ENCODE peak calls at places on chromosomes 3 and 15, in seven cellular contexts. One of them, this sample, is unnamed.

GRCh38 chr3:10273697-10274305 is 18.9 kb downstream of the GHRL start:
- DNase-seq in PC-9: no peak
- DNase-seq in colonic mucosa: no peak
- DNase-seq in right cardiac atrium: no peak
- DNase-seq in caudate nucleus: no peak
- DNase-seq in GM23248: peak; percentile 48
- DNase-seq in ovary: no peak
- DNase-seq in this sample: no peak

GRCh38 chr3:80355144-80355543 is 587.3 kb upstream of the ROBO1 start:
- DNase-seq in PC-9: no peak
- DNase-seq in colonic mucosa: no peak
- DNase-seq in right cardiac atrium: no peak
- DNase-seq in caudate nucleus: no peak
- DNase-seq in GM23248: no peak
- DNase-seq in ovary: no peak
- DNase-seq in this sample: no peak

GRCh38 chr3:140007081-140007480 is 72.1 kb downstream of the CLSTN2 start:
- DNase-seq in PC-9: no peak
- DNase-seq in colonic mucosa: no peak
- DNase-seq in right cardiac atrium: no peak
- DNase-seq in caudate nucleus: no peak
- DNase-seq in GM23248: no peak
- DNase-seq in ovary: no peak
- DNase-seq in this sample: no peak

GRCh38 chr3:134552776-134553175 is 66.9 kb downstream of the CEP63 start:
- DNase-seq in PC-9: no peak
- DNase-seq in colonic mucosa: no peak
- DNase-seq in right cardiac atrium: no peak
- DNase-seq in caudate nucleus: no peak
- DNase-seq in GM23248: peak; percentile 24
- DNase-seq in ovary: no peak
- DNase-seq in this sample: no peak

GRCh38 chr3:72618739-72619138 is 229.5 kb downstream of the SHQ1 start:
- DNase-seq in PC-9: no peak
- DNase-seq in colonic mucosa: no peak
- DNase-seq in right cardiac atrium: no peak
- DNase-seq in caudate nucleus: no peak
- DNase-seq in GM23248: no peak
- DNase-seq in ovary: no peak
- DNase-seq in this sample: no peak

GRCh38 chr3:138916824-138917223 is 30.1 kb downstream of the FOXL2 start:
- DNase-seq in PC-9: peak; percentile 59
- DNase-seq in colonic mucosa: peak; percentile 88
- DNase-seq in right cardiac atrium: no peak
- DNase-seq in caudate nucleus: no peak
- DNase-seq in GM23248: no peak
- DNase-seq in ovary: no peak
- DNase-seq in this sample: no peak

GRCh38 chr3:52109556-52110380 is 44.5 kb downstream of the POC1A start:
- DNase-seq in PC-9: no peak
- DNase-seq in colonic mucosa: no peak
- DNase-seq in right cardiac atrium: no peak
- DNase-seq in caudate nucleus: no peak
- DNase-seq in GM23248: no peak
- DNase-seq in ovary: no peak
- DNase-seq in this sample: no peak

GRCh38 chr3:143847787-143848631 is at the start of gene SLC9A9:
- DNase-seq in PC-9: no peak
- DNase-seq in colonic mucosa: peak; percentile 30
- DNase-seq in right cardiac atrium: no peak
- DNase-seq in caudate nucleus: peak; percentile 38
- DNase-seq in GM23248: peak; percentile 89
- DNase-seq in ovary: no peak
- DNase-seq in this sample: peak; percentile 53

GRCh38 chr15:90029024-90029423 is 27.9 kb downstream of the ZNF710 start:
- DNase-seq in PC-9: no peak
- DNase-seq in colonic mucosa: peak; percentile 87
- DNase-seq in right cardiac atrium: no peak
- DNase-seq in caudate nucleus: no peak
- DNase-seq in GM23248: no peak
- DNase-seq in ovary: no peak
- DNase-seq in this sample: peak; percentile 82

GRCh38 chr15:40763801-40764765 is at the start of gene GCHFR:
- DNase-seq in PC-9: no peak
- DNase-seq in colonic mucosa: peak; percentile 88
- DNase-seq in right cardiac atrium: peak; percentile 84
- DNase-seq in caudate nucleus: peak; percentile 24
- DNase-seq in GM23248: peak; percentile 82
- DNase-seq in ovary: peak; percentile 86
- DNase-seq in this sample: peak; percentile 93

GRCh38 chr3:63279000-63279366 is 875 bp downstream of the SYNPR start:
- DNase-seq in PC-9: no peak
- DNase-seq in colonic mucosa: no peak
- DNase-seq in right cardiac atrium: no peak
- DNase-seq in caudate nucleus: no peak
- DNase-seq in GM23248: peak; percentile 53
- DNase-seq in ovary: no peak
- DNase-seq in this sample: peak; percentile 13

GRCh38 chr15:96037584-96037983 is 292.9 kb upstream of the NR2F2 start:
- DNase-seq in PC-9: no peak
- DNase-seq in colonic mucosa: no peak
- DNase-seq in right cardiac atrium: no peak
- DNase-seq in caudate nucleus: no peak
- DNase-seq in GM23248: no peak
- DNase-seq in ovary: no peak
- DNase-seq in this sample: no peak

GRCh38 chr3:140440446-140440845 is 237.4 kb upstream of the TRIM42 start:
- DNase-seq in PC-9: no peak
- DNase-seq in colonic mucosa: no peak
- DNase-seq in right cardiac atrium: no peak
- DNase-seq in caudate nucleus: no peak
- DNase-seq in GM23248: peak; percentile 10
- DNase-seq in ovary: no peak
- DNase-seq in this sample: no peak

GRCh38 chr3:32910954-32911353 is 40.5 kb upstream of the CCR4 start:
- DNase-seq in PC-9: no peak
- DNase-seq in colonic mucosa: no peak
- DNase-seq in right cardiac atrium: no peak
- DNase-seq in caudate nucleus: no peak
- DNase-seq in GM23248: peak; percentile 55
- DNase-seq in ovary: no peak
- DNase-seq in this sample: no peak

GRCh38 chr3:71208273-71209095 is 375.0 kb downstream of the FOXP1 start:
- DNase-seq in PC-9: no peak
- DNase-seq in colonic mucosa: peak; percentile 38
- DNase-seq in right cardiac atrium: no peak
- DNase-seq in caudate nucleus: no peak
- DNase-seq in GM23248: no peak
- DNase-seq in ovary: no peak
- DNase-seq in this sample: peak; percentile 59

GRCh38 chr3:185713015-185713414 is 111.8 kb downstream of the IGF2BP2 start:
- DNase-seq in PC-9: no peak
- DNase-seq in colonic mucosa: peak; percentile 55
- DNase-seq in right cardiac atrium: no peak
- DNase-seq in caudate nucleus: no peak
- DNase-seq in GM23248: no peak
- DNase-seq in ovary: no peak
- DNase-seq in this sample: peak; percentile 51

GRCh38 chr3:49656541-49657112 is 17.5 kb upstream of the APEH start:
- DNase-seq in PC-9: no peak
- DNase-seq in colonic mucosa: no peak
- DNase-seq in right cardiac atrium: no peak
- DNase-seq in caudate nucleus: peak; percentile 30
- DNase-seq in GM23248: peak; percentile 43
- DNase-seq in ovary: no peak
- DNase-seq in this sample: no peak

GRCh38 chr3:185460719-185461350 is 38.0 kb downstream of the TMEM41A start:
- DNase-seq in PC-9: no peak
- DNase-seq in colonic mucosa: no peak
- DNase-seq in right cardiac atrium: no peak
- DNase-seq in caudate nucleus: no peak
- DNase-seq in GM23248: peak; percentile 43
- DNase-seq in ovary: no peak
- DNase-seq in this sample: no peak

GRCh38 chr3:184523825-184524615 is 37.6 kb upstream of the EPHB3 start:
- DNase-seq in PC-9: no peak
- DNase-seq in colonic mucosa: peak; percentile 40
- DNase-seq in right cardiac atrium: peak; percentile 27
- DNase-seq in caudate nucleus: no peak
- DNase-seq in GM23248: peak; percentile 87
- DNase-seq in ovary: no peak
- DNase-seq in this sample: peak; percentile 60

GRCh38 chr3:72744330-72744729 is 103.9 kb downstream of the SHQ1 start:
- DNase-seq in PC-9: no peak
- DNase-seq in colonic mucosa: no peak
- DNase-seq in right cardiac atrium: no peak
- DNase-seq in caudate nucleus: no peak
- DNase-seq in GM23248: no peak
- DNase-seq in ovary: no peak
- DNase-seq in this sample: no peak

GRCh38 chr15:41269887-41270286 is 38.8 kb downstream of the CHP1 start:
- DNase-seq in PC-9: no peak
- DNase-seq in colonic mucosa: no peak
- DNase-seq in right cardiac atrium: no peak
- DNase-seq in caudate nucleus: no peak
- DNase-seq in GM23248: no peak
- DNase-seq in ovary: no peak
- DNase-seq in this sample: no peak

GRCh38 chr3:130658666-130659065 is 88.0 kb downstream of the PIK3R4 start:
- DNase-seq in PC-9: no peak
- DNase-seq in colonic mucosa: no peak
- DNase-seq in right cardiac atrium: peak; percentile 33
- DNase-seq in caudate nucleus: no peak
- DNase-seq in GM23248: peak; percentile 63
- DNase-seq in ovary: peak; percentile 38
- DNase-seq in this sample: peak; percentile 41

GRCh38 chr3:194930439-194931204 is 244.9 kb downstream of the FAM43A start:
- DNase-seq in PC-9: peak; percentile 47
- DNase-seq in colonic mucosa: peak; percentile 12
- DNase-seq in right cardiac atrium: peak; percentile 55
- DNase-seq in caudate nucleus: no peak
- DNase-seq in GM23248: peak; percentile 75
- DNase-seq in ovary: no peak
- DNase-seq in this sample: no peak

GRCh38 chr15:92029104-92029466 is 175.6 kb downstream of the SLCO3A1 start:
- DNase-seq in PC-9: no peak
- DNase-seq in colonic mucosa: no peak
- DNase-seq in right cardiac atrium: no peak
- DNase-seq in caudate nucleus: no peak
- DNase-seq in GM23248: no peak
- DNase-seq in ovary: no peak
- DNase-seq in this sample: no peak
- H3K27ac ChIP-seq in PC-9: no peak overlapping the region
- H3K27ac ChIP-seq in colonic mucosa: no peak overlapping the region
- H3K27ac ChIP-seq in right cardiac atrium: peak overlapping the region; percentile 46
- H3K27ac ChIP-seq in caudate nucleus: no peak overlapping the region
- H3K27ac ChIP-seq in GM23248: no peak overlapping the region
- H3K27ac ChIP-seq in ovary: no peak overlapping the region
- H3K27ac ChIP-seq in this sample: peak overlapping the region; percentile 17

DNA sequence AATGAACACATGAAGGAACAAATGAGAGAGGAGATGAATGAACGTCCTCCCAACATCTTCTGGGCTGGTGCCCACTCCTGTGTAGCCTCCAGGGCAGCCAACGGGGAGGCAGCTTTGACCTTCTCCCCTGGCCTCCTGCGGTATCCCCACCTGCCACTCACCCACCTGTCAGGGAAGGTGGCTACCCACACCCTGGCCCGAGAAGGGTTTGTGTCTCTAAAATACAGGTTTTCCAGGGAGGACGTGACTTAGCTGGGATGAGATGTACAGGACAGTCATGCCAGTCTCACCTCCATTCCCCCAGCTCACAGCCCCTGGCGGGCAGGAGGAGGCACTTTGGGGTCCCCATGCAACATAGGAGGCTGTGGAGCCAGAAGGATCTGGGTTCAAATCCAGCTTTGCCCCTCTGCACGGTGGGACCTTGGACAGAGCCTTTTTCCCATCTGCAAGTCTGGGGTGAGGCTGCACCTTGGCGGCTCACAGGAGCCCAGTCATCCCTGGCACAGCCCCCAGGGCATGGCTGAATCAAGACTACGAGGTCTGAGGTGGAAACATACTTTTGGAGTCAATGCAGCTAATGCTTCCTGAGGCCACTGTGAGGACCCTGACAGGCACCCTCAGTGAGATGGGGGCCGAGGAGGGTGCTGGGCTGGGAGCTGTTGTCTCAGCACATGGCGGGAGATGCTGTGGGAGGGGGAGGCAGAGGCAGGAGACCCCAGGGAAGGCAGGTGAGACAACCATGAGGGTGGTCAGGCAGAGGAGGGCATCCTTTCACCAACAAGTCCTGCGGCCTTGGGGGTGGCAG is 11.1 kb upstream of the PLXND1 start:
- DNase-seq in PC-9: no peak
- DNase-seq in colonic mucosa: no peak
- DNase-seq in right cardiac atrium: no peak
- DNase-seq in caudate nucleus: no peak
- DNase-seq in GM23248: no peak
- DNase-seq in ovary: no peak
- DNase-seq in this sample: no peak
- H3K27ac ChIP-seq in PC-9: no peak overlapping the region
- H3K27ac ChIP-seq in colonic mucosa: peak overlapping the region; percentile 23
- H3K27ac ChIP-seq in right cardiac atrium: peak overlapping the region; percentile 60
- H3K27ac ChIP-seq in caudate nucleus: no peak overlapping the region
- H3K27ac ChIP-seq in GM23248: no peak overlapping the region
- H3K27ac ChIP-seq in ovary: no peak overlapping the region
- H3K27ac ChIP-seq in this sample: no peak overlapping the region

DNA sequence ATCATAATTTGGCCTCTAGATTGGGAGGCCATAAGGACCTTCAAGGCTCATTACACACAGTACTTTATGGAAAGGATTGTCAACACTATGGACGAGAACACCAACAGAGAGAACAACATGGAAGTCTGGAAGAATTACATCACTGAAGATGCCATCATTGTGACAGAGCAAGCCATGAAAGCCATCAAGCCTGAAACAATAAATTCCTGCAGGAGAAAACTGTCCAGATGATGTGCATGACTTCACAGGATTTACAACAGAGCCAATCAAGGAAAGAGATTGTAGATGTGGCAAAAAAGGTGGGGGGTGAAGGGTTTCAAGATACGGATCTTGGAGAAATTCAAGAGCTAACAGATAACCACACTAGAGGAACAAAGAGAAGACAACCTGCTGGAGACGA is 15.9 kb downstream of the IL17RB start:
- DNase-seq in PC-9: no peak
- DNase-seq in colonic mucosa: no peak
- DNase-seq in right cardiac atrium: no peak
- DNase-seq in caudate nucleus: no peak
- DNase-seq in GM23248: no peak
- DNase-seq in ovary: no peak
- DNase-seq in this sample: no peak
- H3K27ac ChIP-seq in PC-9: no peak overlapping the region
- H3K27ac ChIP-seq in colonic mucosa: no peak overlapping the region
- H3K27ac ChIP-seq in right cardiac atrium: no peak overlapping the region
- H3K27ac ChIP-seq in caudate nucleus: no peak overlapping the region
- H3K27ac ChIP-seq in GM23248: no peak overlapping the region
- H3K27ac ChIP-seq in ovary: no peak overlapping the region
- H3K27ac ChIP-seq in this sample: peak overlapping the region; percentile 67

DNA sequence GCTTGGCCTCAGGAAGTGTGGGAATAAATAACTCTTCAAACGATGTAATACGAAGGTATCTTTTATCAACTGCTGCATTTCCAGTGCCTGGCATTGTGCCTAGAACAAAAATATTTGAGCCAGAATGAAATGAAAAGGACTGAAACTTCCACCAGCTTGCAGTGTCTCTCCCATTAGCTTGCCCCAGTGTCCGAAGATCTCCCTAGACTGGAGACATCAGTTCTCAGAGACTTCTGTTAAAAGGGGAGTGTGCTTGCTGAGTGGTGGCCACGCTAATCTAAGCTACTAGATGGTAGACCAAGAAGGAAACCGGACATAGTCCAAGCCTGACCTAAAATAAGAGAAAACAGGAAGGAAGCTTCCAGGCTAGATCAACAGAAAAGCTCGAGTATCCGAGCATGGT is 28.6 kb downstream of the KCNAB1 start:
- DNase-seq in PC-9: no peak
- DNase-seq in colonic mucosa: no peak
- DNase-seq in right cardiac atrium: no peak
- DNase-seq in caudate nucleus: no peak
- DNase-seq in GM23248: no peak
- DNase-seq in ovary: peak; percentile 51
- DNase-seq in this sample: no peak
- H3K27ac ChIP-seq in PC-9: no peak overlapping the region
- H3K27ac ChIP-seq in colonic mucosa: no peak overlapping the region
- H3K27ac ChIP-seq in right cardiac atrium: no peak overlapping the region
- H3K27ac ChIP-seq in caudate nucleus: peak overlapping the region; percentile 16
- H3K27ac ChIP-seq in GM23248: no peak overlapping the region
- H3K27ac ChIP-seq in ovary: peak overlapping the region; percentile 39
- H3K27ac ChIP-seq in this sample: no peak overlapping the region